ENCODE peak calls at places on chromosomes 4 and X, in four cellular contexts. O, Q, R and J are unnamed samples.

GRCh38 chr4:145546556-145546955 is 64.9 kb downstream of the SMAD1 start:
- DNase-seq in O (no peak), Q (no peak), R (no peak), J (no peak)

GRCh38 chrX:17499512-17499911 is 124.5 kb downstream of the NHS start:
- DNase-seq in R (no peak), Q (no peak), O (no peak), J (no peak)

GRCh38 chr4:119628281-119629141 is at the start of gene PDE5A:
- DNase-seq in O (peak; percentile 63), Q (peak; percentile 91), R (peak; percentile 90), J (peak; percentile 50)

GRCh38 chr4:73257995-73258667 is 467 bp downstream of the ANKRD17 start:
- DNase-seq in R (no peak), Q (no peak), O (peak; percentile 6), J (no peak)

GRCh38 chrX:129833153-129834004 is 10.3 kb downstream of the ZDHHC9 start:
- DNase-seq in R (no peak), Q (no peak), O (no peak), J (no peak)

GRCh38 chrX:153609917-153610833 is 11.2 kb upstream of the CCNQ start:
- DNase-seq in O (peak; percentile 57), Q (peak; percentile 84), R (peak; percentile 66), J (peak; percentile 61)

GRCh38 chr4:2244947-2245786 is 3.2 kb upstream of the HAUS3 start:
- DNase-seq in R (no peak), O (no peak), Q (no peak), J (peak; percentile 9)

GRCh38 chr4:1208266-1208961 is 36.0 kb upstream of the SPON2 start:
- DNase-seq in R (peak; percentile 30), O (no peak), Q (peak; percentile 72), J (no peak)

GRCh38 chrX:155070038-155070437 is 898 bp downstream of the CMC4 start:
- DNase-seq in O (no peak), R (no peak), Q (no peak), J (no peak)

GRCh38 chrX:78199851-78200250 is 60.4 kb upstream of the TAF9B start:
- DNase-seq in O (no peak), Q (no peak), R (no peak), J (no peak)

GRCh38 chr4:98506462-98507132 is 151.8 kb downstream of the TSPAN5 start:
- DNase-seq in Q (no peak), R (no peak), O (no peak), J (no peak)

GRCh38 chr4:1862055-1862911 is 6.3 kb upstream of the LETM1 start:
- DNase-seq in Q (no peak), O (no peak), R (no peak), J (no peak)

GRCh38 chr4:8191136-8191747 is 7.8 kb upstream of the SH3TC1 start:
- DNase-seq in R (peak; percentile 51), Q (peak; percentile 86), O (peak; percentile 62), J (peak; percentile 76)

GRCh38 chrX:136250191-136251041 is 784 bp downstream of the MAP7D3 start:
- DNase-seq in Q (no peak), R (no peak), O (peak; percentile 14), J (peak; percentile 24)

GRCh38 chr4:79044260-79044659 is 105.0 kb upstream of the PAQR3 start:
- DNase-seq in O (no peak), R (no peak), Q (no peak), J (no peak)

GRCh38 chr4:16261313-16261878 is 35.1 kb upstream of the TAPT1 start:
- DNase-seq in Q (no peak), O (no peak), R (no peak), J (no peak)

GRCh38 chr4:113006632-113007031 is 42.8 kb upstream of the ANK2 start:
- DNase-seq in O (no peak), R (no peak), Q (no peak), J (no peak)

GRCh38 chr4:187236491-187236890 is 512.8 kb upstream of the FAT1 start:
- DNase-seq in Q (no peak), O (no peak), R (no peak), J (no peak)

GRCh38 chr4:55545681-55546632 is 752 bp downstream of the CLOCK start:
- DNase-seq in Q (peak; percentile 89), O (peak; percentile 56), R (peak; percentile 80), J (peak; percentile 22)

GRCh38 chr4:55547461-55547770 is 707 bp upstream of the CLOCK start:
- DNase-seq in R (no peak), Q (peak; percentile 76), O (no peak), J (no peak)

GRCh38 chr4:55545133-55545532 is 1.6 kb downstream of the CLOCK start:
- DNase-seq in Q (no peak), R (no peak), O (no peak), J (no peak)

GRCh38 chr4:55547918-55548317 is 1.2 kb upstream of the CLOCK start:
- DNase-seq in O (no peak), Q (no peak), R (no peak), J (no peak)

DNA sequence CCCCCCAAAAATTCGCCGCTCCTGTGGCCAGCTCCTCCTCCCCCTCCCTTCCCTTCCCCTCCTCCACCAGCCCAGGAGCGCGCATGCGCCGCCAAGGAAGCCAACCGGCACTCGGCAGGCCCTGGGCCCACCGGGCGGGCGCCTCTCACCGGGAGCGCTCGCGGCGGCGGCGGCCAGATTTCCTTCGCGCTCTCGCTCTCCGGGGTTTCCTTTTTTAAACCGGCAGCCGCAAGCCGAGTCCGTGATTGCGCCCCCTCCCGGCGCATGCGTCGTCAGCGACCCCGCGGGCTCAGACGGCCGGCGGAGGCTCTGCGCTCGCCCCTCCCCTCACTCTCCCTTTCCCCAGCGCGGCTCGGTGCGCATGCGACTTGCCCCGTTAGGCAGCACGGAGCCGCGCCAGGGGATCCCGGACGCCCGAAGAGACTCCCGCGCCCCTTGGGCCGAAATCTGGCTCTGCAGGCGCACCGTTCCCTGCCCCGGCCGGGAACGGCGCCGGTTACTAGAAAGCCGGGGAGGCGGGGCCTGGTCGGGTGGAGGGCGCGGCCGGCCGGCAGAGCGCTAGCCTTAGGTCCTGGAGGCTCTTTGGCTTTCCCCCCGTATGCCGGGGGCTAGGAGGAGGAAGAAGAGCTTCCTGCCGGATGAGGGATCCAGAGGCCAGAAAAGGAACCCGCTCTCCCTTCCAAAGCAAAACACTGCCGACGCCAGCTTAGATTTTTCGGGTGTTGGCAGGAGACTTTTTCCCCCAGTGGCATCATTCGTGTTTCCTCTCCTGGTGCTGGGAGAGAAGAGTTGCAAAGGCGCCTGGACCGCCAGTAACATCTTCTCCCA is at the start of gene CLOCK:
- DNase-seq in O (peak; percentile 64), Q (peak; percentile 92), R (peak; percentile 86), J (peak; percentile 33)
- TF ChIP-seq POLR2A in O (peak; percentile 72), Q (peak; percentile 63), R (peak; percentile 65), J (peak; percentile 36)

DNA sequence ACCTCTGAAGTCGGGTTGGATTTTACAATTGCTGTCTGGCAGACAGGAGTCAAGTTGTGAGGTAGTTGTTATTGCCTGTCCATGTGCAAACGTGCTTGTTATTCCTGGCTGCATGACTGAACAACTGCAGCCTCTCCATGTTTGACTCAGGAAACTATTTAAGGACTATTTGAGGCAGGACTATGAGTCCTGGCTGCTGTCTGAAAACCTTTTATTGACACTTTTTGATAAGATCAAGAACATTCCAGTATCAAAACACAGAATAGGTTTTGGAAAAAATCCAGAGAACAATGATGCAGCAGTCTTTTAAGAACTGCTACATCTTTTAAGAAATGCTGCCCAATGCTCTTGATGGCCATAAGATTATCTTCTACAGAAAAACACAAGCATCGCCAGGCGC is 10.0 kb upstream of the SPRY1 start:
- DNase-seq in R (no peak), O (no peak), Q (no peak), J (no peak)
- TF ChIP-seq POLR2A in R (no peak), O (no peak), Q (no peak), J (no peak)

GRCh38 chr4:80956421-80956820 is 74.1 kb upstream of the BMP3 start:
- DNase-seq in R (no peak), Q (no peak), O (no peak), J (no peak)
- TF ChIP-seq POLR2A in R (no peak), Q (no peak), O (no peak), J (no peak)

DNA sequence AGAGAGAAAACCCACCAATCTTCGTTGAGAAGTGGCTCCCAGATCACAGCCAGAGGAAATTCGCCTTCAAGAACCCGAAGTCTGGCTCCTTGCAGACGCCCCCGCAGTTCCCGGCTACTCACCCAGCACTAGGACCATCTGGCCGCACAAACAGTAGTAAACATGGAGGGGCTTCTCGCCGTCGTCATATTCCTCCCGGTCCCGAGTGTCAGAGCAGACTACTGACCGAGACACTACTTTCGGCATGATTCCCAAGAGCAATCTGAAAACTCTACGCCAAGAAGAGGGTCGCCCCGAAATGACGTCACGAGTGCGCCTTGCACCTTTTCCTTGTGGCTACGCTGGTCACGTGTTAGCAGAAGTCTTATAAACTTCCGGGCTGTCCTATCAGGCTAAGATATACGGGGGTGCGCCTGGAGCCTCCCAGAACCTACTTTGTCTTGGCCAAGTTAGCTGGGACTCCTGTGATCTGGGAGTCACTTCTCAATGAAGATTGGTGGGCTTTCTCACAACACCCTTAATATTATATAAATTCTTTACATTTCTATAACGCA is at the start of gene STEEP1:
- DNase-seq in Q (peak; percentile 95), R (peak; percentile 92), O (peak; percentile 80), J (peak; percentile 78)
- TF ChIP-seq POLR2A in Q (peak; percentile 10), R (peak; percentile 48), O (peak; percentile 19), J (peak; percentile 41)